ENCODE peak calls at places on chromosome 10, in six cellular contexts. S is K562, W is SK-N-SH, U is GM12878, H is H1, P is HepG2. G is an unnamed sample.

GRCh38 chr10:4051011-4051407 is 266.0 kb upstream of the KLF6 start:
- DNase-seq in S (no peak), W (no peak), U (no peak), H (no peak), P (no peak), G (no peak)

GRCh38 chr10:84256510-84257342 is 11.9 kb downstream of the RGR start:
- DNase-seq in S (peak; percentile 85), W (no peak), U (no peak), H (peak; percentile 49), P (peak; percentile 22), G (peak; percentile 46)

GRCh38 chr10:132371641-132372081 is 25.3 kb upstream of the PWWP2B start:
- DNase-seq in S (peak; percentile 16), W (no peak), U (no peak), H (no peak), P (no peak), G (peak; percentile 15)

GRCh38 chr10:46518028-46518725 is 38.3 kb downstream of the GPRIN2 start:
- DNase-seq in S (no peak), W (no peak), U (no peak), H (no peak), P (no peak), G (no peak)

GRCh38 chr10:124741922-124742417 is 2.2 kb downstream of the FAM53B start:
- DNase-seq in S (no peak), W (no peak), U (no peak), H (no peak), P (no peak), G (no peak)

GRCh38 chr10:29635711-29636144 is 957 bp upstream of the SVIL start:
- DNase-seq in S (no peak), W (no peak), U (peak; percentile 27), H (no peak), P (peak; percentile 87), G (no peak)

GRCh38 chr10:5751854-5752253 is 61.4 kb downstream of the GDI2 start:
- DNase-seq in S (no peak), W (no peak), U (no peak), H (no peak), P (no peak), G (no peak)

GRCh38 chr10:87675396-87676376 is 16.0 kb downstream of the PAPSS2 start:
- DNase-seq in S (no peak), W (no peak), U (no peak), H (no peak), P (no peak), G (no peak)

GRCh38 chr10:32379314-32379949 is 32.5 kb upstream of the EPC1 start:
- DNase-seq in S (peak; percentile 42), W (peak; percentile 49), U (no peak), H (no peak), P (peak; percentile 43), G (peak; percentile 62)

GRCh38 chr10:125639846-125640245 is 43.1 kb downstream of the TEX36 start:
- DNase-seq in S (no peak), W (no peak), U (no peak), H (no peak), P (no peak), G (no peak)

GRCh38 chr10:13816195-13816926 is 229.6 kb downstream of the PRPF18 start:
- DNase-seq in S (no peak), W (no peak), U (no peak), H (no peak), P (no peak), G (no peak)

GRCh38 chr10:23448802-23449570 is 10.1 kb downstream of the OTUD1 start:
- DNase-seq in S (no peak), W (no peak), U (peak; percentile 39), H (no peak), P (no peak), G (no peak)

GRCh38 chr10:112896722-112897121 is 53.3 kb upstream of the TCF7L2 start:
- DNase-seq in S (no peak), W (no peak), U (no peak), H (no peak), P (no peak), G (no peak)

GRCh38 chr10:71434760-71435394 is 38.2 kb downstream of the CDH23 start:
- DNase-seq in S (no peak), W (peak; percentile 3), U (no peak), H (no peak), P (no peak), G (no peak)

GRCh38 chr10:46541017-46541661 is 15.3 kb downstream of the GPRIN2 start:
- DNase-seq in S (peak; percentile 95), W (peak; percentile 84), U (no peak), H (no peak), P (no peak), G (no peak)

GRCh38 chr10:110375121-110375520 is 70.4 kb upstream of the SMNDC1 start:
- DNase-seq in S (no peak), W (no peak), U (no peak), H (no peak), P (no peak), G (no peak)

GRCh38 chr10:18576586-18576985 is 74.8 kb downstream of the NSUN6 start:
- DNase-seq in S (no peak), W (no peak), U (no peak), H (no peak), P (no peak), G (no peak)

GRCh38 chr10:6781133-6781770 is 201.2 kb upstream of the PRKCQ start:
- DNase-seq in S (no peak), W (no peak), U (peak; percentile 32), H (no peak), P (no peak), G (no peak)

GRCh38 chr10:73110345-73110849 is at the start of gene NUDT13:
- DNase-seq in S (peak; percentile 65), W (peak; percentile 79), U (peak; percentile 83), H (peak; percentile 58), P (peak; percentile 83), G (peak; percentile 42)

GRCh38 chr10:62381385-62382102 is 7.4 kb downstream of the ZNF365 start:
- DNase-seq in S (no peak), W (no peak), U (no peak), H (no peak), P (no peak), G (no peak)

GRCh38 chr10:93221521-93221920 is 147.8 kb downstream of the CYP26A1 start:
- DNase-seq in S (no peak), W (no peak), U (no peak), H (no peak), P (no peak), G (no peak)

GRCh38 chr10:116721991-116722392 is 20.4 kb downstream of the HSPA12A start:
- DNase-seq in S (no peak), W (peak; percentile 74), U (no peak), H (no peak), P (no peak), G (no peak)

GRCh38 chr10:34504534-34504933 is 310.6 kb downstream of the PARD3 start:
- DNase-seq in S (no peak), W (no peak), U (no peak), H (no peak), P (peak; percentile 26), G (peak; percentile 70)

GRCh38 chr10:4355346-4355745 is 470.7 kb upstream of the AKR1E2 start:
- DNase-seq in S (no peak), W (no peak), U (no peak), H (no peak), P (no peak), G (no peak)

GRCh38 chr10:48670978-48671913 is 13.4 kb upstream of the WDFY4 start:
- DNase-seq in S (no peak), W (no peak), U (no peak), H (no peak), P (no peak), G (no peak)

GRCh38 chr10:48625013-48625412 is 20.1 kb upstream of the ARHGAP22 start:
- DNase-seq in S (no peak), W (no peak), U (no peak), H (no peak), P (no peak), G (no peak)

DNA sequence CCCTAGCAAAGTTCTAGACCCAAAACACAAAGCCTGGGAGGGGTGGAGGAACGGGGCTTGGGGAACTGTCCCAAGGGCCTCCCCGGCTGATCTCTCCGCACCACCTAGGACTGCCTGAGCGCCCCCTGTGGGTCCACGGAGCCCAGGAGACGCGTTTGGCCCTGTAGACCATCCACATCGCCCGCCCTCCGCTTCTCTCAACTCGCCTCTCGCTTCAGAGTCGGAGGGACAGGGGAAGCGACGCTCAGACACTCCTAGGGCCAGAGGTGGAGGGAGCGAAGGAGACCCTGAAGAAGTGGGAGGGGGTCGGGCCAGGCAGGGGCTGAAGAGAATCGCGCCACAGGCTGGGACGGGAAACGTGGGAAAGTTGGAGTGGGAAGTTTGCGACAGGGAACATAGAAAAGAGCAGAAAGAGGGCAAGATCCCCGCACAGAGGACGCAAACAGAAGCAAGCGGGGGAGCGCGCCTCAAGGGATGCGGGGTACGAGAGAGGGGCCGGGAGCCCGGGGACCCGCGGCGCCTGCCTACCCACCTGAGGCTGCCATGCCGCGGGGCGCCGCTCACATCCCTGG is 378 bp downstream of the PIK3AP1 start:
- DNase-seq in S (peak; percentile 41), W (peak; percentile 50), U (no peak), H (peak; percentile 27), P (peak; percentile 16), G (peak; percentile 19)
- TF ChIP-seq JUND in S (no peak), W (no peak), U (no peak), H (no peak), P (no peak), G (no peak)

GRCh38 chr10:128149267-128149666 is 23.0 kb upstream of the MKI67 start:
- DNase-seq in S (no peak), W (no peak), U (no peak), H (no peak), P (no peak), G (no peak)

GRCh38 chr10:128144547-128144946 is 18.3 kb upstream of the MKI67 start:
- DNase-seq in S (no peak), W (no peak), U (no peak), H (no peak), P (no peak), G (no peak)

GRCh38 chr10:128147669-128148068 is 21.4 kb upstream of the MKI67 start:
- DNase-seq in S (no peak), W (no peak), U (no peak), H (no peak), P (no peak), G (no peak)

GRCh38 chr10:128150045-128150493 is 23.8 kb upstream of the MKI67 start:
- DNase-seq in S (peak; percentile 91), W (peak; percentile 99), U (no peak), H (no peak), P (no peak), G (peak; percentile 53)

DNA sequence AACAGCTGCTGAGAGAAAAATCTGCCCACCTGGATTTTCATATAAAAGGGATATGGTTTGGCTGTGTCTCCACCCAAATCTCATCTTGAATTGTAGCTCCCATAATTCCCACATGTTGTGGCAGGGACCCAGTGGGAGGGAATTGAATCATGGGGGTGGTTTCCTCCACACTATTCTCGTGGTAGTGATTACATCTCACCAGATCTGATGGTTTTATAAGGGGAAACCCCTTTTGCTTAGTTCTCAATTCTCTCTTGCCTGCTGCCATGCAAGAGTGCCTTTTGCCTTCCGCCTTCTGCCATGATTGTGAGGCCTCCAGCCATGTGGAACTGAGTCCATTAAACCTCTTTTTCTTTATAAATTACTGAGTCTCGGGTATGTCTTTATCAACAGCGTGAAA is 20.8 kb upstream of the MKI67 start:
- DNase-seq in S (no peak), W (no peak), U (peak; percentile 45), H (no peak), P (no peak), G (no peak)
- TF ChIP-seq RAD21 in S (no peak), W (no peak), U (no peak), H (no peak), P (no peak), G (no peak)

GRCh38 chr10:94397549-94398370 is 4.6 kb upstream of the TBC1D12 start:
- DNase-seq in S (peak; percentile 6), W (peak; percentile 6), U (no peak), H (no peak), P (peak; percentile 30), G (no peak)
- TF ChIP-seq JUND in S (no peak), W (peak; percentile 60), U (no peak), H (no peak), P (no peak), G (no peak)

GRCh38 chr10:52879181-52879607 is 106.6 kb upstream of the MBL2 start:
- DNase-seq in S (no peak), W (no peak), U (no peak), H (no peak), P (no peak), G (no peak)
- TF ChIP-seq RAD21 in S (no peak), W (no peak), U (no peak), H (no peak), P (no peak), G (no peak)

G was measured in HCT116.